ENCODE peak calls at places on chromosomes 6 and 20, in nine cellular contexts. U is iris pigment epithelial cell; R is effector memory CD4-positive, alpha-beta T cell; B is left lobe of liver; F is progenitor cell of endocrine pancreas; Y is SK-N-SH; V is head of caudate nucleus; I is stimulated activated CD8-positive, alpha-beta memory T cell treated with anti-CD3 and anti-CD28 coated beads, Interleukin-2, amount 100 ng/mL, for 1 hour; S is activated CD8-positive, alpha-beta T cell treated with anti-CD3 and anti-CD28 coated beads for 36 hours. Z is an unnamed sample.

GRCh38 chr20:36439040-36439730 is 102.1 kb upstream of the MYL9 start:
- DNase-seq in V (peak), U (peak), Y (peak), R (peak), F (peak), B (peak), S (peak), I (peak), Z (peak)

GRCh38 chr6:134134654-134135053 is 82.2 kb upstream of the SLC2A12 start:
- DNase-seq in B (no peak), U (no peak), V (no peak), R (no peak), F (no peak), I (no peak), S (no peak), Y (no peak), Z (no peak)

GRCh38 chr6:79913369-79913768 is 34.0 kb downstream of the ELOVL4 start:
- DNase-seq in B (no peak), S (no peak), F (no peak), U (no peak), Y (peak), R (no peak), V (no peak), I (no peak), Z (no peak)

GRCh38 chr6:84455630-84456029 is 228.2 kb upstream of the CEP162 start:
- DNase-seq in U (peak), S (no peak), R (no peak), I (no peak), V (no peak), F (no peak), Y (no peak), B (no peak), Z (peak)

GRCh38 chr20:20480689-20481088 is 112.8 kb downstream of the INSM1 start:
- DNase-seq in Y (no peak), U (peak), S (peak), F (no peak), R (no peak), V (no peak), B (no peak), I (no peak), Z (peak)

GRCh38 chr20:52614036-52614863 is 357.9 kb upstream of the TSHZ2 start:
- DNase-seq in V (no peak), B (no peak), U (no peak), F (no peak), Y (no peak), I (no peak), S (no peak), R (no peak), Z (no peak)

GRCh38 chr6:41940759-41941279 is 789 bp downstream of the CCND3 start:
- DNase-seq in B (peak), R (peak), U (peak), F (peak), S (peak), I (no peak), V (peak), Y (peak), Z (no peak)

GRCh38 chr6:23454090-23454998 is 671.7 kb upstream of the NRSN1 start:
- DNase-seq in B (no peak), I (no peak), R (no peak), Y (no peak), V (no peak), U (peak), F (no peak), S (no peak), Z (peak)

GRCh38 chr6:93644611-93645010 is 225.3 kb upstream of the EPHA7 start:
- DNase-seq in R (no peak), V (no peak), Y (no peak), S (no peak), I (no peak), U (no peak), F (no peak), B (no peak), Z (peak)

GRCh38 chr6:10847684-10848083 is 9.3 kb upstream of the MAK start:
- DNase-seq in S (no peak), B (no peak), Y (peak), I (no peak), U (no peak), V (no peak), R (no peak), F (no peak), Z (no peak)

GRCh38 chr6:32638521-32639219 is 1.5 kb downstream of the HLA-DQA1 start:
- DNase-seq in V (no peak), B (no peak), R (no peak), U (no peak), F (no peak), I (no peak), S (no peak), Y (no peak), Z (no peak)

GRCh38 chr6:154070657-154071056 is 31.6 kb downstream of the OPRM1 start:
- DNase-seq in Y (no peak), R (no peak), U (peak), V (no peak), F (no peak), I (no peak), S (no peak), B (no peak), Z (no peak)

GRCh38 chr6:25866011-25866410 is 8.0 kb downstream of the SLC17A3 start:
- DNase-seq in I (no peak), Y (no peak), S (no peak), V (no peak), R (peak), U (no peak), B (no peak), F (no peak), Z (peak)